ENCODE peak calls at places on chromosomes 5 and 9, in seven cellular contexts. One of them, this sample, is unnamed.

GRCh38 chr9:14341437-14342133 is 27.6 kb upstream of the NFIB start:
- DNase-seq in mesendoderm: no peak
- DNase-seq in HCT116: no peak
- DNase-seq in IMR-90: no peak
- DNase-seq in GM23248: no peak
- DNase-seq in fibroblast of lung: no peak
- DNase-seq in astrocyte: no peak
- DNase-seq in this sample: peak; percentile 74

GRCh38 chr5:124973613-124974130 is 227.2 kb upstream of the ZNF608 start:
- DNase-seq in mesendoderm: peak; percentile 40
- DNase-seq in GM23248: no peak
- DNase-seq in IMR-90: no peak
- DNase-seq in astrocyte: no peak
- DNase-seq in fibroblast of lung: peak; percentile 22
- DNase-seq in HCT116: no peak
- DNase-seq in this sample: no peak

GRCh38 chr9:4904322-4905134 is 80.5 kb upstream of the JAK2 start:
- DNase-seq in IMR-90: peak; percentile 74
- DNase-seq in mesendoderm: no peak
- DNase-seq in astrocyte: peak; percentile 77
- DNase-seq in fibroblast of lung: peak; percentile 76
- DNase-seq in GM23248: peak; percentile 79
- DNase-seq in HCT116: no peak
- DNase-seq in this sample: peak; percentile 30

GRCh38 chr5:155746340-155747038 is 580.5 kb upstream of the SGCD start:
- DNase-seq in mesendoderm: peak; percentile 11
- DNase-seq in astrocyte: no peak
- DNase-seq in IMR-90: no peak
- DNase-seq in HCT116: no peak
- DNase-seq in fibroblast of lung: no peak
- DNase-seq in GM23248: no peak
- DNase-seq in this sample: no peak

GRCh38 chr5:135481387-135481786 is 29.2 kb upstream of the TIFAB start:
- DNase-seq in astrocyte: no peak
- DNase-seq in IMR-90: no peak
- DNase-seq in GM23248: no peak
- DNase-seq in mesendoderm: no peak
- DNase-seq in fibroblast of lung: no peak
- DNase-seq in HCT116: no peak
- DNase-seq in this sample: no peak

GRCh38 chr5:133777951-133778350 is 165.6 kb upstream of the FSTL4 start:
- DNase-seq in fibroblast of lung: no peak
- DNase-seq in mesendoderm: no peak
- DNase-seq in GM23248: no peak
- DNase-seq in astrocyte: no peak
- DNase-seq in HCT116: no peak
- DNase-seq in IMR-90: no peak
- DNase-seq in this sample: no peak

GRCh38 chr5:151663617-151664322 is 22.9 kb downstream of the SPARC start:
- DNase-seq in IMR-90: no peak
- DNase-seq in fibroblast of lung: peak; percentile 12
- DNase-seq in GM23248: peak; percentile 63
- DNase-seq in HCT116: no peak
- DNase-seq in mesendoderm: no peak
- DNase-seq in astrocyte: no peak
- DNase-seq in this sample: peak; percentile 33

GRCh38 chr5:91850031-91850430 is 466.9 kb upstream of the ARRDC3 start:
- DNase-seq in HCT116: no peak
- DNase-seq in mesendoderm: peak; percentile 31
- DNase-seq in IMR-90: peak; percentile 3
- DNase-seq in astrocyte: peak; percentile 47
- DNase-seq in GM23248: peak; percentile 7
- DNase-seq in fibroblast of lung: peak; percentile 51
- DNase-seq in this sample: no peak

GRCh38 chr5:31435730-31436129 is 96.2 kb downstream of the DROSHA start:
- DNase-seq in mesendoderm: no peak
- DNase-seq in IMR-90: no peak
- DNase-seq in HCT116: no peak
- DNase-seq in GM23248: no peak
- DNase-seq in fibroblast of lung: peak; percentile 8
- DNase-seq in astrocyte: no peak
- DNase-seq in this sample: no peak

GRCh38 chr9:15965246-15965745 is 412.5 kb downstream of the CCDC171 start:
- DNase-seq in astrocyte: peak; percentile 12
- DNase-seq in IMR-90: peak; percentile 17
- DNase-seq in HCT116: no peak
- DNase-seq in mesendoderm: no peak
- DNase-seq in GM23248: no peak
- DNase-seq in fibroblast of lung: peak; percentile 38
- DNase-seq in this sample: no peak

GRCh38 chr5:73437126-73438047 is 11.2 kb downstream of the FOXD1 start:
- DNase-seq in mesendoderm: peak; percentile 85
- DNase-seq in GM23248: peak; percentile 90
- DNase-seq in astrocyte: peak; percentile 79
- DNase-seq in fibroblast of lung: peak; percentile 86
- DNase-seq in HCT116: peak; percentile 48
- DNase-seq in IMR-90: peak; percentile 67
- DNase-seq in this sample: no peak

GRCh38 chr5:73968729-73969128 is 342.7 kb downstream of the ARHGEF28 start:
- DNase-seq in HCT116: no peak
- DNase-seq in mesendoderm: peak; percentile 73
- DNase-seq in astrocyte: peak; percentile 80
- DNase-seq in fibroblast of lung: peak; percentile 85
- DNase-seq in GM23248: peak; percentile 55
- DNase-seq in IMR-90: peak; percentile 12
- DNase-seq in this sample: no peak

GRCh38 chr9:109652112-109652511 is 127.9 kb upstream of the PALM2AKAP2 start:
- DNase-seq in IMR-90: peak; percentile 10
- DNase-seq in astrocyte: peak; percentile 45
- DNase-seq in fibroblast of lung: peak; percentile 62
- DNase-seq in mesendoderm: no peak
- DNase-seq in HCT116: no peak
- DNase-seq in GM23248: peak; percentile 86
- DNase-seq in this sample: no peak

GRCh38 chr5:72302171-72302570 is 17.9 kb downstream of the MRPS27 start:
- DNase-seq in astrocyte: no peak
- DNase-seq in GM23248: no peak
- DNase-seq in HCT116: no peak
- DNase-seq in mesendoderm: peak; percentile 98
- DNase-seq in IMR-90: no peak
- DNase-seq in fibroblast of lung: no peak
- DNase-seq in this sample: no peak

GRCh38 chr5:72300590-72301339 is 19.3 kb downstream of the MRPS27 start:
- DNase-seq in GM23248: peak; percentile 16
- DNase-seq in fibroblast of lung: no peak
- DNase-seq in HCT116: no peak
- DNase-seq in IMR-90: no peak
- DNase-seq in mesendoderm: no peak
- DNase-seq in astrocyte: no peak
- DNase-seq in this sample: no peak

GRCh38 chr5:72305194-72306142 is 14.6 kb downstream of the MRPS27 start:
- DNase-seq in fibroblast of lung: no peak
- DNase-seq in HCT116: no peak
- DNase-seq in GM23248: no peak
- DNase-seq in mesendoderm: no peak
- DNase-seq in IMR-90: no peak
- DNase-seq in astrocyte: no peak
- DNase-seq in this sample: no peak

GRCh38 chr5:72298711-72299110 is 21.3 kb downstream of the MRPS27 start:
- DNase-seq in IMR-90: no peak
- DNase-seq in fibroblast of lung: no peak
- DNase-seq in GM23248: no peak
- DNase-seq in HCT116: no peak
- DNase-seq in mesendoderm: no peak
- DNase-seq in astrocyte: no peak
- DNase-seq in this sample: no peak

DNA sequence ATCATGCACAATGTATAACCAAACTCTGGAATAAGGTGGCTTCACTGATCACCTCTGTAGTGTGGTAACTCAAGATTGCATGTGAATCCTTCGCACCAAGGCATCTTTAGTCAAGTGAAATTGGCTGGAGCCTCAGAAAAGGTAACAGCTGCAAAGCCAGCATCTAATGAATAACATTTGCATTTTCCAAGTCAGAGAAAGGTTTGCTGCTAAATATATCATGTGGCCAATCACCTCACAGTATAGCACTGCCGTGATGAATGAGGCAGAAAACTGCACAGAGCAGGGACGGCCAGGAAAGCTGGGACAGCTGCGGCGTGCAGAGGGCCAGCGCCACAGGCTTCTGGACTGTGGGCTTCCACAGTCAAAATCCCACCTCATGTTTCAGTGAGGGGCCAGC is 18.5 kb downstream of the MRPS27 start:
- DNase-seq in astrocyte: no peak
- DNase-seq in fibroblast of lung: no peak
- DNase-seq in mesendoderm: no peak
- DNase-seq in GM23248: no peak
- DNase-seq in HCT116: no peak
- DNase-seq in IMR-90: no peak
- DNase-seq in this sample: no peak
- H3K4me2 ChIP-seq in astrocyte: no peak overlapping the region
- H3K4me2 ChIP-seq in fibroblast of lung: no peak overlapping the region
- H3K4me2 ChIP-seq in mesendoderm: no peak overlapping the region
- H3K4me2 ChIP-seq in GM23248: no peak overlapping the region
- H3K4me2 ChIP-seq in HCT116: no peak overlapping the region
- H3K4me2 ChIP-seq in IMR-90: no peak overlapping the region
- H3K4me2 ChIP-seq in this sample: no peak overlapping the region

DNA sequence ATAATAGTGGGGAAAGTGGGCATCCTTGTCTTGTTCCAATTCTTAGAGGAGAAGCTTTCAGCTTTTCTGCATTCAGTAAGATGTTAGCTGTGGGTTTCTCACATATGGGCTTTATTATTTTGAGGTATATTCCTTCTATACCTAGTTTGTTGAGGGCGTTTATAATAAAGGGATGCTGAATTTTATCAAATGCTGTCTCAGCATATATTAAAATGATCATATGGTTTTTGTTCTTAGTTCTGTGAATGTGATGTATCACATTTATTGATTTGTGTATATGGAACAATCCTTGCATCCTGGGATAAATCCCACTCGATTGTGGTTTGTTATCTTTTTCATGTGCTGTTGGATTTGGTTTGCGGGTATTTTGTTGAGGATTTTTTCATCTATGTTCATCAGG is 43.1 kb downstream of the FGD3 start:
- DNase-seq in HCT116: no peak
- DNase-seq in mesendoderm: no peak
- DNase-seq in IMR-90: no peak
- DNase-seq in fibroblast of lung: no peak
- DNase-seq in GM23248: no peak
- DNase-seq in astrocyte: no peak
- DNase-seq in this sample: no peak
- H3K27ac ChIP-seq in HCT116: no peak overlapping the region
- H3K27ac ChIP-seq in mesendoderm: no peak overlapping the region
- H3K27ac ChIP-seq in IMR-90: no peak overlapping the region
- H3K27ac ChIP-seq in fibroblast of lung: no peak overlapping the region
- H3K27ac ChIP-seq in GM23248: no peak overlapping the region
- H3K27ac ChIP-seq in astrocyte: no peak overlapping the region
- H3K27ac ChIP-seq in this sample: no peak overlapping the region

DNA sequence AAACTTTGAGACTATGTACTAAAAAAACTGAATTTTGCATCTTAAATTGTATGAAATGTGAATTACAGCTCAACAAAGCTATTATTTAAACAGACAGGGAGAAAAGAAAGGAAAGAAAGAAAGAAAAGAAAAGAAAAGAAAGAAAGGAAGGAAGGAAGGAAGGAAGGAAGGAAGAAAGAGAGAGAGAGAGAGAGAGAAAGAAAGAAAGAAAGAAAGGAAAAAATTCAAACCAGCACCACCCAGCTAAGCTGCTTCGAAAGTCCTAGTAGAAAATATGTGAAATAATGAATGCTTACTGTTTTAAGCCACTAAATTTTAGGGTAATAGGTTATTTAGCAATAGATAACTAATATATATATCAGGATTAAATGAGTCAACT is 31.7 kb upstream of the CDK5RAP2 start:
- DNase-seq in fibroblast of lung: no peak
- DNase-seq in HCT116: no peak
- DNase-seq in IMR-90: no peak
- DNase-seq in GM23248: no peak
- DNase-seq in mesendoderm: no peak
- DNase-seq in astrocyte: no peak
- DNase-seq in this sample: no peak
- H3K9ac ChIP-seq in fibroblast of lung: no peak overlapping the region
- H3K9ac ChIP-seq in HCT116: no peak overlapping the region
- H3K9ac ChIP-seq in IMR-90: no peak overlapping the region
- H3K9ac ChIP-seq in GM23248: no peak overlapping the region
- H3K9ac ChIP-seq in mesendoderm: no peak overlapping the region
- H3K9ac ChIP-seq in astrocyte: no peak overlapping the region
- H3K9ac ChIP-seq in this sample: no peak overlapping the region

GRCh38 chr9:89483592-89484474 is 14.1 kb downstream of the SEMA4D start:
- DNase-seq in IMR-90: no peak
- DNase-seq in mesendoderm: no peak
- DNase-seq in HCT116: no peak
- DNase-seq in GM23248: no peak
- DNase-seq in astrocyte: no peak
- DNase-seq in fibroblast of lung: no peak
- DNase-seq in this sample: no peak

GRCh38 chr9:89482950-89483349 is 15.0 kb downstream of the SEMA4D start:
- DNase-seq in HCT116: no peak
- DNase-seq in GM23248: no peak
- DNase-seq in mesendoderm: no peak
- DNase-seq in fibroblast of lung: no peak
- DNase-seq in astrocyte: no peak
- DNase-seq in IMR-90: no peak
- DNase-seq in this sample: no peak

GRCh38 chr9:89482056-89482784 is 15.7 kb downstream of the SEMA4D start:
- DNase-seq in mesendoderm: no peak
- DNase-seq in GM23248: no peak
- DNase-seq in astrocyte: no peak
- DNase-seq in fibroblast of lung: no peak
- DNase-seq in HCT116: no peak
- DNase-seq in IMR-90: no peak
- DNase-seq in this sample: no peak

GRCh38 chr9:89478821-89479668 is 18.9 kb downstream of the SEMA4D start:
- DNase-seq in GM23248: no peak
- DNase-seq in IMR-90: no peak
- DNase-seq in fibroblast of lung: no peak
- DNase-seq in HCT116: no peak
- DNase-seq in mesendoderm: no peak
- DNase-seq in astrocyte: no peak
- DNase-seq in this sample: no peak

DNA sequence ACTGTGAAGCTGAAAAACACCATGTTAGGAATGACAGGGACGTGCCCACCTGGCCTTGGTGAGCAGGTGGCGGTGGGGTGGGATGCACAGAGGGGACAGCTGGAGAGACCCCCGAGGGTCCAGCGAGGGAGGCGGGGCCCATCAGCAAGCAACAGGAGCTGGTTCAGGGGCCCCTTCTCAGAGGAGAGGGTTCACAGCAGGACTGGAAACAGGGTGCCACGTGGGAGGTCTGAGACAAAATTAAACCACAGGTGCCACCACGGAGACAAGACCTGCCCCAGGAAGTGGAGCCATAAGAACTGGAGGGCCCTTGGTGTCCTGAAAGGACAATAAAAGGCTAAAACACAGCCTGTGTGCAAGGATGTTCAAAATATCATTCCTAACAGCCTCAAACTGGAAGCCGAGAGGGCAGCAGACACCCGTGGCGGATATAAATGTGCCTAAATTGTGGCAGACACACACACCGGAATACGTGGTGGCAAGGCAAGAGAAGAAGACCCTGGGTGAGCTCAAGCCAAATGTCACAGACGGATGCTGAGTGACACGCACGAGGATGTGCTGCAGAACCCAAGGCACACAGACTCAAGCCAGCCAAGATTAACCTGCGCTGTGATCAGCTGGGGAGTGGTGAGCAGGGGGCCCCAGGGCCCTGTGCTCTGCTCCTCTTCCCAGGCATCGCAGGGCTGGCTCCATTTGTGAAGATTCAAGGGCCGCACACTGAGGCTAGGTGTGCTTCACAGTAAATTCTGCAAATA is 16.6 kb downstream of the SEMA4D start:
- DNase-seq in GM23248: no peak
- DNase-seq in IMR-90: no peak
- DNase-seq in mesendoderm: no peak
- DNase-seq in astrocyte: no peak
- DNase-seq in HCT116: no peak
- DNase-seq in fibroblast of lung: no peak
- DNase-seq in this sample: no peak
- H3K4me2 ChIP-seq in GM23248: no peak overlapping the region
- H3K4me2 ChIP-seq in IMR-90: no peak overlapping the region
- H3K4me2 ChIP-seq in mesendoderm: no peak overlapping the region
- H3K4me2 ChIP-seq in astrocyte: no peak overlapping the region
- H3K4me2 ChIP-seq in HCT116: no peak overlapping the region
- H3K4me2 ChIP-seq in fibroblast of lung: no peak overlapping the region
- H3K4me2 ChIP-seq in this sample: no peak overlapping the region